ENCODE peak calls at places on chromosome 7, in six cellular contexts. One of them, this sample, is unnamed.

GRCh38 chr7:141042222-141043193 is 27.8 kb upstream of the MRPS33 start:
- DNase-seq in activated T-helper 2 cell treated with anti-CD3 and anti-CD28 coated beads, Interferon-gamma antibody, Interleukin-2, Interleukin-4, amounts not matched to agents 10 μg/mL and 5 μg/mL and 100 μg/mL, durations not matched to agents 14 hours and 24 hours and 36 hours: no peak
- DNase-seq in T follicular helper cell: no peak
- DNase-seq in AML-193: no peak
- DNase-seq in BE2C: no peak
- DNase-seq in mesenchymal stem cell: peak
- DNase-seq in this sample: no peak

GRCh38 chr7:95686109-95686508 is 86.2 kb upstream of the DYNC1I1 start:
- DNase-seq in T follicular helper cell: no peak
- DNase-seq in mesenchymal stem cell: peak
- DNase-seq in activated T-helper 2 cell treated with anti-CD3 and anti-CD28 coated beads, Interferon-gamma antibody, Interleukin-2, Interleukin-4, amounts not matched to agents 10 μg/mL and 5 μg/mL and 100 μg/mL, durations not matched to agents 14 hours and 24 hours and 36 hours: no peak
- DNase-seq in AML-193: peak
- DNase-seq in BE2C: peak
- DNase-seq in this sample: peak

GRCh38 chr7:22992874-22993840 is 20.8 kb downstream of the HYCC1 start:
- DNase-seq in AML-193: no peak
- DNase-seq in BE2C: no peak
- DNase-seq in T follicular helper cell: no peak
- DNase-seq in activated T-helper 2 cell treated with anti-CD3 and anti-CD28 coated beads, Interferon-gamma antibody, Interleukin-2, Interleukin-4, amounts not matched to agents 10 μg/mL and 5 μg/mL and 100 μg/mL, durations not matched to agents 14 hours and 24 hours and 36 hours: no peak
- DNase-seq in mesenchymal stem cell: peak
- DNase-seq in this sample: no peak

GRCh38 chr7:139870406-139870805 is 41.3 kb downstream of the TBXAS1 start:
- DNase-seq in BE2C: no peak
- DNase-seq in activated T-helper 2 cell treated with anti-CD3 and anti-CD28 coated beads, Interferon-gamma antibody, Interleukin-2, Interleukin-4, amounts not matched to agents 10 μg/mL and 5 μg/mL and 100 μg/mL, durations not matched to agents 14 hours and 24 hours and 36 hours: no peak
- DNase-seq in T follicular helper cell: no peak
- DNase-seq in AML-193: no peak
- DNase-seq in mesenchymal stem cell: no peak
- DNase-seq in this sample: no peak

GRCh38 chr7:98866765-98867164 is 3.0 kb downstream of the TMEM130 start:
- DNase-seq in AML-193: no peak
- DNase-seq in activated T-helper 2 cell treated with anti-CD3 and anti-CD28 coated beads, Interferon-gamma antibody, Interleukin-2, Interleukin-4, amounts not matched to agents 10 μg/mL and 5 μg/mL and 100 μg/mL, durations not matched to agents 14 hours and 24 hours and 36 hours: no peak
- DNase-seq in T follicular helper cell: no peak
- DNase-seq in BE2C: no peak
- DNase-seq in mesenchymal stem cell: no peak
- DNase-seq in this sample: no peak

GRCh38 chr7:142992427-142992826 is 30.3 kb upstream of the KEL start:
- DNase-seq in activated T-helper 2 cell treated with anti-CD3 and anti-CD28 coated beads, Interferon-gamma antibody, Interleukin-2, Interleukin-4, amounts not matched to agents 10 μg/mL and 5 μg/mL and 100 μg/mL, durations not matched to agents 14 hours and 24 hours and 36 hours: no peak
- DNase-seq in BE2C: no peak
- DNase-seq in AML-193: no peak
- DNase-seq in T follicular helper cell: no peak
- DNase-seq in mesenchymal stem cell: no peak
- DNase-seq in this sample: no peak

GRCh38 chr7:101542527-101543241 is 86.4 kb downstream of the MYL10 start:
- DNase-seq in AML-193: peak
- DNase-seq in T follicular helper cell: peak
- DNase-seq in activated T-helper 2 cell treated with anti-CD3 and anti-CD28 coated beads, Interferon-gamma antibody, Interleukin-2, Interleukin-4, amounts not matched to agents 10 μg/mL and 5 μg/mL and 100 μg/mL, durations not matched to agents 14 hours and 24 hours and 36 hours: peak
- DNase-seq in BE2C: peak
- DNase-seq in mesenchymal stem cell: peak
- DNase-seq in this sample: no peak

GRCh38 chr7:150612925-150613324 is 19.3 kb downstream of the GIMAP6 start:
- DNase-seq in activated T-helper 2 cell treated with anti-CD3 and anti-CD28 coated beads, Interferon-gamma antibody, Interleukin-2, Interleukin-4, amounts not matched to agents 10 μg/mL and 5 μg/mL and 100 μg/mL, durations not matched to agents 14 hours and 24 hours and 36 hours: no peak
- DNase-seq in mesenchymal stem cell: no peak
- DNase-seq in T follicular helper cell: no peak
- DNase-seq in BE2C: no peak
- DNase-seq in AML-193: no peak
- DNase-seq in this sample: no peak

GRCh38 chr7:141700848-141701371 is 1.1 kb downstream of the DENND11 start:
- DNase-seq in mesenchymal stem cell: peak
- DNase-seq in BE2C: no peak
- DNase-seq in T follicular helper cell: no peak
- DNase-seq in AML-193: no peak
- DNase-seq in activated T-helper 2 cell treated with anti-CD3 and anti-CD28 coated beads, Interferon-gamma antibody, Interleukin-2, Interleukin-4, amounts not matched to agents 10 μg/mL and 5 μg/mL and 100 μg/mL, durations not matched to agents 14 hours and 24 hours and 36 hours: no peak
- DNase-seq in this sample: no peak

GRCh38 chr7:8111282-8111681 is 142.7 kb downstream of the GLCCI1 start:
- DNase-seq in BE2C: no peak
- DNase-seq in T follicular helper cell: no peak
- DNase-seq in activated T-helper 2 cell treated with anti-CD3 and anti-CD28 coated beads, Interferon-gamma antibody, Interleukin-2, Interleukin-4, amounts not matched to agents 10 μg/mL and 5 μg/mL and 100 μg/mL, durations not matched to agents 14 hours and 24 hours and 36 hours: no peak
- DNase-seq in AML-193: no peak
- DNase-seq in mesenchymal stem cell: no peak
- DNase-seq in this sample: no peak

GRCh38 chr7:73852500-73852899 is 8.5 kb upstream of the TMEM270 start:
- DNase-seq in mesenchymal stem cell: no peak
- DNase-seq in AML-193: no peak
- DNase-seq in activated T-helper 2 cell treated with anti-CD3 and anti-CD28 coated beads, Interferon-gamma antibody, Interleukin-2, Interleukin-4, amounts not matched to agents 10 μg/mL and 5 μg/mL and 100 μg/mL, durations not matched to agents 14 hours and 24 hours and 36 hours: no peak
- DNase-seq in T follicular helper cell: no peak
- DNase-seq in BE2C: no peak
- DNase-seq in this sample: no peak

This sample was measured in C1 segment of cervical spinal cord.